ENCODE peak calls at places on chromosomes 12 and 14, in four cellular contexts. R is SK-N-SH, N is HFF-Myc, G is cardiac muscle cell. P is an unnamed sample.

GRCh38 chr12:13288937-13289643 is 92.6 kb downstream of the EMP1 start:
- DNase-seq in G (no peak), R (no peak), N (no peak), P (no peak)

GRCh38 chr12:51923506-51924365 is 16.4 kb downstream of the ACVRL1 start:
- DNase-seq in G (peak), N (no peak), R (peak), P (no peak)

GRCh38 chr12:83945871-83946270 is 966.7 kb downstream of the SLC6A15 start:
- DNase-seq in R (no peak), G (no peak), N (peak), P (peak)

GRCh38 chr14:91890291-91890749 is 23.0 kb upstream of the TC2N start:
- DNase-seq in R (no peak), N (no peak), G (no peak), P (no peak)

GRCh38 chr12:86600664-86601231 is 344.6 kb upstream of the MGAT4C start:
- DNase-seq in N (no peak), R (no peak), G (no peak), P (no peak)

GRCh38 chr12:52506858-52507715 is 13.1 kb downstream of the KRT5 start:
- DNase-seq in R (peak), N (no peak), G (peak), P (peak)

GRCh38 chr14:72804653-72805180 is 89.2 kb downstream of the DPF3 start:
- DNase-seq in N (no peak), R (no peak), G (no peak), P (no peak)

GRCh38 chr12:53208877-53209463 is 1.9 kb upstream of the ITGB7 start:
- DNase-seq in R (no peak), G (no peak), N (no peak), P (no peak)

GRCh38 chr12:122978507-122978955 is 1.9 kb upstream of the ARL6IP4 start:
- DNase-seq in G (no peak), R (no peak), N (no peak), P (no peak)

GRCh38 chr12:79927772-79928474 is 7.0 kb downstream of the PPP1R12A start:
- DNase-seq in G (no peak), N (no peak), R (no peak), P (no peak)

GRCh38 chr14:80602931-80603330 is 338.6 kb downstream of the CEP128 start:
- DNase-seq in N (no peak), G (no peak), R (peak), P (no peak)

GRCh38 chr12:10614056-10614370 is 604 bp upstream of the MAGOHB start:
- DNase-seq in N (no peak), R (peak), G (peak), P (no peak)

GRCh38 chr12:55847603-55848329 is 5.0 kb upstream of the MMP19 start:
- DNase-seq in R (peak), N (peak), G (no peak), P (peak)

GRCh38 chr12:111405856-111406473 is at the start of gene SH2B3:
- DNase-seq in G (no peak), N (no peak), R (no peak), P (no peak)

GRCh38 chr14:74835607-74836250 is 40.2 kb downstream of the PROX2 start:
- DNase-seq in N (no peak), R (no peak), G (no peak), P (no peak)

GRCh38 chr12:12803186-12803585 is 10.0 kb upstream of the DDX47 start:
- DNase-seq in N (peak), G (no peak), R (peak), P (peak)

GRCh38 chr12:46264057-46264456 is 4.8 kb downstream of the SLC38A1 start:
- DNase-seq in G (no peak), R (no peak), N (no peak), P (peak)

GRCh38 chr12:110354172-110354780 is 49.2 kb downstream of the ANAPC7 start:
- DNase-seq in N (no peak), R (no peak), G (no peak), P (no peak)

GRCh38 chr14:87171161-87171560 is 821.8 kb downstream of the GALC start:
- DNase-seq in N (no peak), R (no peak), G (no peak), P (no peak)

GRCh38 chr12:257521-258321 is 4.9 kb downstream of the SLC6A13 start:
- DNase-seq in G (no peak), N (no peak), R (no peak), P (no peak)

GRCh38 chr14:55097894-55098560 is 31.0 kb upstream of the LGALS3 start:
- DNase-seq in G (no peak), N (no peak), R (no peak), P (no peak)

GRCh38 chr12:42679402-42679801 is 89.9 kb upstream of the PRICKLE1 start:
- DNase-seq in G (peak), N (peak), R (no peak), P (peak)

GRCh38 chr14:105495990-105496830 is 5.2 kb downstream of the TEDC1 start:
- DNase-seq in G (no peak), N (no peak), R (no peak), P (no peak)

GRCh38 chr12:53219116-53219955 is 12.3 kb upstream of the ITGB7 start:
- DNase-seq in R (no peak), G (no peak), N (no peak), P (no peak)

GRCh38 chr12:93102744-93103143 is 173.6 kb upstream of the EEA1 start:
- DNase-seq in G (no peak), R (no peak), N (no peak), P (no peak)

GRCh38 chr12:44433647-44434046 is 442.5 kb downstream of the NELL2 start:
- DNase-seq in G (no peak), R (no peak), N (no peak), P (no peak)

GRCh38 chr12:52437508-52437907 is 3.3 kb upstream of the KRT75 start:
- DNase-seq in R (no peak), N (no peak), G (no peak), P (no peak)

GRCh38 chr12:10940389-10940788 is 1.3 kb upstream of the TAS2R14 start:
- DNase-seq in G (no peak), R (no peak), N (peak), P (peak)

GRCh38 chr12:92444763-92445162 is 258.0 kb upstream of the PLEKHG7 start:
- DNase-seq in R (no peak), G (no peak), N (no peak), P (no peak)

GRCh38 chr12:127411141-127411915 is 855.6 kb upstream of the TMEM132C start:
- DNase-seq in N (no peak), G (no peak), R (no peak), P (no peak)

GRCh38 chr12:124776126-124776513 is 87.5 kb downstream of the SCARB1 start:
- DNase-seq in R (no peak), G (no peak), N (no peak), P (no peak)

GRCh38 chr12:124772467-124773170 is 91.0 kb downstream of the SCARB1 start:
- DNase-seq in N (no peak), G (no peak), R (no peak), P (no peak)

GRCh38 chr12:124774054-124774461 is 89.6 kb downstream of the SCARB1 start:
- DNase-seq in G (no peak), R (no peak), N (no peak), P (peak)

GRCh38 chr12:124771462-124772361 is 92.0 kb downstream of the SCARB1 start:
- DNase-seq in R (peak), N (no peak), G (peak), P (no peak)

DNA sequence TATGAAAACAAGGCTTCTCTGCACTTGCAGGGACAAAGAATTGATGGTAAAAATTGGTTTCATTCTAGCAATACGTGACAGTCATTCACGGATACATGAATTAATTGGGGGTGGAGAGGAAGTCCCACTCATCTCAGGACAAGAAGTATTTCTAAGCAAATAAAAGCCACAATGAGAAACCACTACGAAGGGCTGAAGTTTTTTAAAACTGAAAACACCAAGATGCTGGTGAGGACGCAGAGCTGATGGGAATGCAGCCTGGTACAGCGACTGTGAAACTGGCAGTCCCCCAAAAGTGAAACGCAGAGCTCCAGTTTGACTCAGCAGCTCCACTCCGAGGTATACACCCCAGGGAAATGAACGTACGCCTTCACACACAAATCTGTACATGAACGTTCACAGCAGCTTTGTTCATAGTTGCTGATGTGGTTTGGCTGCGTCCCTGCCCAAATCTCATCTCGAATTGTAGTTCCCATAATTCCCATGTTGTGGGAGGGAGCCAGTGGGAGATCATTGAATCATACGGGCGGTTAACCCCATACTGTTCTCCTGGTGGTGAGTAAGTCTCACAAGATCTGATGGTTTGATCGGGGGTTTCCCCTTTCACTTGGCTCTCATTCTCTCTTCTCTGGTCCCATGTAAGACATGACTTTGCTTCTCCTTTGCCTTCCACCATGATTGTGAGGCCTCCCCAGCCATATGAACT is 89.0 kb downstream of the SCARB1 start:
- DNase-seq in N (no peak), R (no peak), G (no peak), P (peak)
- H3K4me3 ChIP-seq in N (no peak), R (no peak), G (no peak), P (peak)

DNA sequence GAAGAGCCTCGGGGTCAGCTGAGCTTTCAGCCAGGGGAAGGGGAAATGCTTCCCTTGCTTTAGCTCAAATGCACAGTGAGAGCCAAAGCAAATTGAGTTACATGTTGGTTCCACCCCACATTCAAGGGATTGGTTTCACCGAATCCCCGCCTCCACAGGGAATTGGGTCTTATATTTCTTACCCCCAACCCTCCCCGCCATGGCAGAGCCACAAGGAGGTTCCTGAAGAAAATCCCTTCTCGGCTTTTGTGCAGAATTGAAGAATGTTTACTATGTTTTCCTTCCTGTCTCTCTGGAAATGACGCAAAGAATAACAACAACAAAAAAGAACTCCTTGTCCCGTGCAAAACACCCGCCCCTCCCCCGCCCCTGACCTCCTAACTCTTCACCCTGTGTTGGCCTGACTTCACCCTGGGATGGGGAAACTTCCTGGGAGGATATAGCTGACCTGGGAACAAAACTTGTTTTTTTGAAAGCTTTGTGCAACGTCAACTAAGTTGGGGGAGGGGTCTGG is 21.9 kb upstream of the CIPC start:
- DNase-seq in G (no peak), R (no peak), N (no peak), P (no peak)
- H3K4me3 ChIP-seq in G (no peak), R (no peak), N (no peak), P (no peak)

GRCh38 chr14:69985456-69985855 is 106.2 kb downstream of the SMOC1 start:
- DNase-seq in G (no peak), R (no peak), N (no peak), P (peak)

GRCh38 chr14:69980457-69981414 is 101.5 kb downstream of the SMOC1 start:
- DNase-seq in R (no peak), N (no peak), G (no peak), P (no peak)

GRCh38 chr14:69983317-69983716 is 104.1 kb downstream of the SMOC1 start:
- DNase-seq in N (no peak), R (no peak), G (no peak), P (no peak)

GRCh38 chr14:69979882-69980281 is 100.7 kb downstream of the SMOC1 start:
- DNase-seq in N (no peak), G (no peak), R (no peak), P (no peak)

GRCh38 chr14:69982220-69982795 is 103.1 kb downstream of the SMOC1 start:
- DNase-seq in G (no peak), R (no peak), N (no peak), P (no peak)
- H3K4me3 ChIP-seq in G (no peak), R (no peak), N (no peak), P (no peak)

GRCh38 chr12:57479376-57480115 is at the start of gene ARHGAP9:
- DNase-seq in N (no peak), G (no peak), R (no peak), P (no peak)

GRCh38 chr12:57477710-57478681 is 1.7 kb downstream of the ARHGAP9 start:
- DNase-seq in G (no peak), N (no peak), R (no peak), P (no peak)

GRCh38 chr12:57476993-57477709 is 2.5 kb downstream of the ARHGAP9 start:
- DNase-seq in N (no peak), G (no peak), R (no peak), P (no peak)

GRCh38 chr12:57476162-57476992 is 3.3 kb downstream of the ARHGAP9 start:
- DNase-seq in N (no peak), R (no peak), G (no peak), P (no peak)

GRCh38 chr12:57479043-57479375 is 657 bp downstream of the ARHGAP9 start:
- DNase-seq in G (no peak), N (no peak), R (no peak), P (no peak)
- H3K4me3 ChIP-seq in G (no peak), N (no peak), R (no peak), P (no peak)

DNA sequence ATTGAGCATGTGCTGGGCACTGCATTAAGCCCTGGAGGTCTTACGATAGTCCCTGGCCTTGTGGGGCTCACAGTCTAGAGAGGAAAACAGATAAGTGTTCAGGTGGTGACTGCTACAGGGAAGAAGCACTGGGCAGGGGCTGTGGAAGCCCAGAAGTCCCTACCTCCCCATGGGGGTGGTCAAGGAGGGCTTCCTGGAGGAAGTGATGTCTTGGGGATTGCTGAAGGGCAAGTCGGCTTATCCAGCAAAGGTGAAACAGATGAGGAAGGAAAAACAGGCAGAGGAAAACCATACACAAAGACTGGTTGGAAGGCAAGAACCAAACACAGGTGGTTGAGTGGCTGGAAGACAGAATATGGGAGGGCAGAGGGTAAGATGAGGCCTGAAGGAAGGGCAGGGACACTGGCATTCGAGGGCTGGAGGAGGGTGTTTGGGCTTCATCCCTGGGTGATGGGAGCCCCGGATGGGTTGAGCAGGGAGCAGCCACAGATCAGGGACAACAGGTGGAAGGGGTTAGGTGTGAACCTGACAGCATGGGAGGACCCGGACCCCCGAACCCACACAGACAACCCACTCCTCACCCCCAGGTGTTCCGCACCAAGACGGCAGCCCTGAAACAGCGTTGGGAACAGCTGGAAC is 2.8 kb downstream of the CFAP73 start:
- DNase-seq in R (no peak), G (no peak), N (no peak), P (no peak)
- H3K4me3 ChIP-seq in R (no peak), G (peak), N (peak), P (no peak)

DNA sequence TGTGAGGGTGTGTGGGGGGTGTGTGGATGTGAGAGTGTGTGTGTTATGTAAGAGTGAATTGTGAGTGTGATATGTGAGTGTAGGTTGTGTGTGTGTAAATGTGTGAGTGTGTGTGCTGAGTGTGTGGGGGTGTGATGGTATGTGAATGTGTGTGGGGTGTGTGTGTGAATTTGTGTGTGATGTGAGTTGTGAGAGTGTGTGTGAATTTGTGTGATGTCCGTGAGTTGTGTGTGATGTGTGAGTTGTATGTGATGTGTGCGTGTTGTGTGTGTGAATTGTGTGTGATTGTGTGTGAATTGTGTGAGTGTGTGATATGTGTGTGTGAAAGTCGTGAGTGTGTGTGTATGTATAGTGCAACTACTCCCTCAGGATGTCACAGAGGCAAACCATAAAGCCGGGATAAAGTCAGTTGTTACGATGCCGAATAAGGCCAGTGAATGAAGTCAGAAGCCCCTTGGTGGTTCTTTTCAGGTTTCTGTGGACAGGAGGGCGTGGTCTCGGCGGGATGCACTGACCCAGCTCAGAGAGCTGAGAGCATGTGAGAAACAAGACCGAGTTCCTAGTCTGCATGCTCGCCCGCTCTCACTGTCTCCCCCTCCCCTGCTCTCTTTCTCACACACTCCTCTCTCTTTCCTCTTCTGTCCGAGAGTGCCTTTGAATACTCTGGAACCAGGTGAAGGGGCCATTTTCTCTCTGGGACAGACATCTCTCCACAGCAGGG is 71.8 kb upstream of the MAX start:
- DNase-seq in G (peak), N (no peak), R (no peak), P (no peak)
- H3K4me3 ChIP-seq in G (no peak), N (no peak), R (no peak), P (no peak)

GRCh38 chr14:31010935-31011334 is 14.5 kb upstream of the AP4S1 start:
- DNase-seq in R (no peak), G (no peak), N (no peak), P (no peak)
- H3K4me3 ChIP-seq in R (no peak), G (no peak), N (no peak), P (no peak)

GRCh38 chr12:107526555-107527180 is 158.9 kb upstream of the PWP1 start:
- DNase-seq in G (no peak), R (no peak), N (no peak), P (no peak)
- H3K4me3 ChIP-seq in G (no peak), R (no peak), N (no peak), P (no peak)

GRCh38 chr12:64157610-64158009 is 64.5 kb downstream of the KICS2 start:
- DNase-seq in G (no peak), R (no peak), N (no peak), P (no peak)
- H3K4me3 ChIP-seq in G (no peak), R (no peak), N (no peak), P (no peak)